ENCODE peak calls at places on chromosomes 5 and 9, in five cellular contexts. U is mucosa of descending colon, X is Peyer's patch, T is coronary artery, N is astrocyte of the cerebellum. E is an unnamed sample.
A peak's percentile ranks its signal among the peaks of the same experiment; 100 is the strongest.

GRCh38 chr5:129372025-129372424 is 88.1 kb upstream of the ADAMTS19 start:
- DNase-seq in N (no peak), U (no peak), T (no peak), X (no peak), E (no peak)

GRCh38 chr9:36891341-36891811 is 142.7 kb downstream of the PAX5 start:
- DNase-seq in U (no peak), N (no peak), T (no peak), X (peak; percentile 25), E (no peak)

GRCh38 chr5:154756203-154756870 is 1.2 kb downstream of the LARP1 start:
- DNase-seq in U (peak; percentile 76), N (no peak), T (no peak), X (peak; percentile 70), E (peak; percentile 71)

GRCh38 chr5:128304121-128304520 is 220.6 kb downstream of the SLC12A2 start:
- DNase-seq in T (no peak), U (no peak), N (peak; percentile 68), X (no peak), E (no peak)

GRCh38 chr5:140303987-140304386 is 1.1 kb upstream of the PFDN1 start:
- DNase-seq in N (no peak), U (no peak), T (no peak), X (no peak), E (no peak)

GRCh38 chr5:77957516-77957915 is 181.4 kb upstream of the TBCA start:
- DNase-seq in T (no peak), U (no peak), X (no peak), N (no peak), E (no peak)

GRCh38 chr5:56170557-56170956 is 62.6 kb downstream of the ANKRD55 start:
- DNase-seq in X (no peak), N (peak; percentile 93), T (no peak), U (no peak), E (no peak)

GRCh38 chr5:84634256-84634655 is 249.6 kb upstream of the EDIL3 start:
- DNase-seq in X (no peak), N (peak; percentile 16), T (no peak), U (no peak), E (no peak)

GRCh38 chr5:139644646-139645494 is 3.3 kb upstream of the CXXC5 start:
- DNase-seq in N (no peak), T (no peak), U (peak; percentile 24), X (peak; percentile 44), E (no peak)

GRCh38 chr9:86700601-86701000 is 246.7 kb downstream of the GAS1 start:
- DNase-seq in N (peak; percentile 67), T (no peak), X (no peak), U (peak; percentile 29), E (no peak)

GRCh38 chr9:107173422-107174180 is 109.5 kb upstream of the RAD23B start:
- DNase-seq in N (no peak), X (no peak), T (no peak), U (no peak), E (no peak)

GRCh38 chr5:172144931-172145869 is 42.8 kb downstream of the STK10 start:
- DNase-seq in X (no peak), T (no peak), U (no peak), N (no peak), E (no peak)

GRCh38 chr5:119435436-119436132 is 16.7 kb upstream of the HSD17B4 start:
- DNase-seq in N (no peak), T (no peak), X (peak; percentile 93), U (peak; percentile 70), E (no peak)

GRCh38 chr5:72040513-72040912 is 66.8 kb upstream of the MAP1B start:
- DNase-seq in X (no peak), U (no peak), N (no peak), T (no peak), E (no peak)

GRCh38 chr5:83400712-83401111 is 70.8 kb upstream of the VCAN start:
- DNase-seq in T (no peak), U (no peak), N (no peak), X (no peak), E (no peak)

GRCh38 chr9:13083366-13083765 is 196.1 kb downstream of the MPDZ start:
- DNase-seq in N (no peak), X (no peak), U (no peak), T (no peak), E (no peak)

GRCh38 chr5:172010278-172010677 is 3.8 kb upstream of the FBXW11 start:
- DNase-seq in U (no peak), N (no peak), T (no peak), X (no peak), E (no peak)

GRCh38 chr9:18452276-18452675 is 21.7 kb upstream of the ADAMTSL1 start:
- DNase-seq in N (no peak), U (no peak), X (no peak), T (no peak), E (no peak)

GRCh38 chr9:86304236-86304730 is 21.9 kb upstream of the ISCA1 start:
- DNase-seq in X (no peak), T (no peak), U (peak; percentile 32), N (no peak), E (no peak)

GRCh38 chr9:18061332-18061731 is 412.6 kb upstream of the ADAMTSL1 start:
- DNase-seq in N (no peak), X (no peak), T (no peak), U (no peak), E (no peak)

GRCh38 chr9:20552874-20553624 is 69.2 kb downstream of the MLLT3 start:
- DNase-seq in T (no peak), N (no peak), X (no peak), U (no peak), E (no peak)
- TF ChIP-seq CTCF in T (no peak), N (no peak), X (no peak), U (no peak), E (peak; percentile 54)

GRCh38 chr9:99433555-99433954 is 211.5 kb downstream of the SEC61B start:
- DNase-seq in T (no peak), U (peak; percentile 26), X (peak; percentile 48), N (no peak), E (no peak)

GRCh38 chr9:99433095-99433494 is 211.0 kb downstream of the SEC61B start:
- DNase-seq in N (no peak), X (no peak), T (no peak), U (no peak), E (no peak)

GRCh38 chr9:99432075-99432474 is 210.0 kb downstream of the SEC61B start:
- DNase-seq in X (no peak), T (no peak), U (no peak), N (no peak), E (no peak)

GRCh38 chr9:99437145-99437544 is 215.1 kb downstream of the SEC61B start:
- DNase-seq in T (no peak), U (no peak), N (no peak), X (no peak), E (no peak)

GRCh38 chr9:99436636-99437035 is 214.6 kb downstream of the SEC61B start:
- DNase-seq in N (no peak), X (no peak), U (no peak), T (no peak), E (no peak)
- TF ChIP-seq CTCF in N (no peak), X (no peak), U (no peak), T (no peak), E (no peak)

GRCh38 chr5:157327771-157328170 is 61.8 kb downstream of the CYFIP2 start:
- DNase-seq in N (no peak), T (no peak), X (no peak), U (no peak), E (no peak)

GRCh38 chr5:157322581-157322980 is 56.7 kb downstream of the CYFIP2 start:
- DNase-seq in X (no peak), N (no peak), U (no peak), T (no peak), E (no peak)

GRCh38 chr5:157326440-157327023 is 60.6 kb downstream of the CYFIP2 start:
- DNase-seq in N (no peak), T (no peak), X (no peak), U (no peak), E (no peak)

GRCh38 chr5:157323107-157323706 is 57.3 kb downstream of the CYFIP2 start:
- DNase-seq in U (no peak), T (no peak), N (no peak), X (no peak), E (no peak)

DNA sequence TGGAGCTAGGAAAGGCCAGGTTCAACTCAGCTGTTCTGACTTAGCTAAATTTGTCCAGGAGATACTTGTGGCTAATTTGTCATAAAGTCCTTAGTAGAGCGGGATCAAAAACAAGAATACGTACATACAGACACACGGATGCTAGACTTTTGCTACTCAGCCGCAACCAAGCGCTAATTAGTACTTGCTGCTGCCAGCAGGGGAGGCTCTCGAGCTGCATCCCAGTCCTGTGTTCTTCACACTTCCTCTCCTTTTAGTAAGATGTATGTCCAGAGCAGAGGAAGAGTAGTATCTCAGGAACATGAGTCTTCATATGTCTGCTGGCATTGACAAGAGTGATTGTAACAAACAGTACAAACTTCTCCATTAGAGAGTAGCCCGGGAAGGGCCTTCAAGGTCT is 58.3 kb downstream of the CYFIP2 start:
- DNase-seq in T (no peak), N (no peak), X (no peak), U (no peak), E (no peak)
- TF ChIP-seq CTCF in T (no peak), N (peak; percentile 35), X (no peak), U (no peak), E (peak; percentile 57)

GRCh38 chr5:43401827-43402226 is 10.4 kb downstream of the CCL28 start:
- DNase-seq in T (no peak), U (no peak), X (peak; percentile 52), N (no peak), E (no peak)
- TF ChIP-seq CTCF in T (no peak), U (no peak), X (no peak), N (peak; percentile 62), E (peak; percentile 35)

GRCh38 chr5:79030663-79031480 is 38.6 kb downstream of the DMGDH start:
- DNase-seq in U (no peak), X (no peak), T (no peak), N (no peak), E (no peak)
- TF ChIP-seq CTCF in U (no peak), X (no peak), T (no peak), N (no peak), E (no peak)

GRCh38 chr5:179816401-179817070 is 4.2 kb upstream of the SQSTM1 start:
- DNase-seq in U (peak; percentile 62), T (no peak), N (no peak), X (no peak), E (no peak)
- TF ChIP-seq CTCF in U (no peak), T (no peak), N (no peak), X (no peak), E (no peak)

GRCh38 chr5:4700082-4700481 is 440.0 kb upstream of the ADAMTS16 start:
- DNase-seq in T (no peak), X (no peak), N (peak; percentile 65), U (no peak), E (peak; percentile 78)
- TF ChIP-seq CTCF in T (no peak), X (no peak), N (peak; percentile 81), U (no peak), E (peak; percentile 94)

GRCh38 chr9:92600742-92601261 is 65.0 kb upstream of the ECM2 start:
- DNase-seq in T (peak; percentile 81), U (no peak), X (no peak), N (peak; percentile 73), E (no peak)

GRCh38 chr9:92603100-92603499 is 66.8 kb downstream of the IPPK start:
- DNase-seq in T (no peak), U (no peak), N (no peak), X (no peak), E (no peak)

GRCh38 chr9:92603990-92604389 is 65.9 kb downstream of the IPPK start:
- DNase-seq in U (no peak), X (no peak), T (no peak), N (no peak), E (no peak)

GRCh38 chr9:92598382-92598781 is 62.6 kb upstream of the ECM2 start:
- DNase-seq in X (no peak), U (no peak), N (no peak), T (no peak), E (no peak)

GRCh38 chr9:92600075-92600741 is 64.4 kb upstream of the ECM2 start:
- DNase-seq in X (no peak), N (no peak), T (no peak), U (no peak), E (no peak)
- TF ChIP-seq CTCF in X (no peak), N (no peak), T (no peak), U (no peak), E (no peak)

E was measured in type B pancreatic cell.